ENCODE peak calls at places on chromosomes 12 and 14, in six cellular contexts. P is heart left ventricle, H is left ventricle myocardium inferior, Q is suprapubic skin, N is aorta, U is GM23248. K is an unnamed sample.
A peak's percentile ranks its signal among the peaks of the same experiment; 100 is the strongest.

GRCh38 chr14:106069786-106070185 is 543.4 kb downstream of the TMEM121 start:
- DNase-seq in P (no peak), Q (no peak), N (no peak), U (no peak), H (no peak), K (no peak)

GRCh38 chr12:51368640-51369517 is 22.3 kb downstream of the GALNT6 start:
- DNase-seq in U (no peak), H (no peak), Q (no peak), P (peak; percentile 35), N (no peak), K (peak; percentile 82)

GRCh38 chr14:70398706-70399431 is 18.0 kb downstream of the SYNJ2BP start:
- DNase-seq in Q (no peak), N (peak; percentile 73), P (no peak), U (no peak), H (no peak), K (no peak)

GRCh38 chr12:47774664-47775063 is 1.6 kb downstream of the SLC48A1 start:
- DNase-seq in Q (no peak), P (no peak), N (no peak), U (no peak), H (no peak), K (no peak)

GRCh38 chr14:31935406-31935805 is 141.7 kb upstream of the ARHGAP5 start:
- DNase-seq in N (no peak), Q (no peak), U (no peak), P (no peak), H (no peak), K (no peak)

GRCh38 chr12:96578526-96579125 is 89.2 kb downstream of the CFAP54 start:
- DNase-seq in Q (no peak), H (no peak), N (no peak), U (peak; percentile 80), P (no peak), K (no peak)

GRCh38 chr12:131275824-131276223 is 322.1 kb downstream of the ADGRD1 start:
- DNase-seq in P (peak; percentile 11), H (peak; percentile 6), Q (no peak), U (no peak), N (peak; percentile 36), K (no peak)

GRCh38 chr12:69007858-69008314 is 74.9 kb upstream of the CPM start:
- DNase-seq in N (no peak), H (no peak), Q (no peak), U (peak; percentile 23), P (no peak), K (no peak)

GRCh38 chr14:79659995-79660975 is 551.0 kb downstream of the DIO2 start:
- DNase-seq in Q (no peak), U (no peak), P (no peak), H (no peak), N (no peak), K (no peak)

GRCh38 chr12:30694412-30694955 is 1.2 kb downstream of the IPO8 start:
- DNase-seq in H (no peak), P (no peak), N (no peak), U (peak; percentile 30), Q (no peak), K (no peak)

GRCh38 chr12:2311001-2311778 is 258.4 kb downstream of the CACNA1C start:
- DNase-seq in U (peak; percentile 86), P (no peak), H (no peak), N (no peak), Q (no peak), K (no peak)

GRCh38 chr14:61517861-61518802 is 177.2 kb upstream of the HIF1A start:
- DNase-seq in U (no peak), P (no peak), Q (no peak), N (no peak), H (no peak), K (no peak)

GRCh38 chr12:53425515-53426150 is 2.0 kb downstream of the AMHR2 start:
- DNase-seq in U (no peak), H (no peak), N (peak; percentile 52), P (no peak), Q (no peak), K (no peak)

GRCh38 chr12:104604995-104605675 is 148.4 kb downstream of the CHST11 start:
- DNase-seq in N (peak; percentile 79), P (peak; percentile 38), U (peak; percentile 80), Q (peak; percentile 81), H (no peak), K (no peak)

GRCh38 chr14:31968107-31968810 is 108.8 kb upstream of the ARHGAP5 start:
- DNase-seq in H (no peak), N (no peak), Q (no peak), U (peak; percentile 72), P (no peak), K (no peak)

GRCh38 chr12:4867384-4867783 is 42.3 kb upstream of the KCNA1 start:
- DNase-seq in N (no peak), P (no peak), Q (no peak), U (no peak), H (no peak), K (no peak)

GRCh38 chr14:57833304-57833703 is 32.6 kb downstream of the SLC35F4 start:
- DNase-seq in H (no peak), Q (no peak), P (peak; percentile 40), U (peak; percentile 97), N (no peak), K (no peak)

GRCh38 chr12:27293463-27293862 is 39.2 kb upstream of the BMAL2 start:
- DNase-seq in N (no peak), Q (no peak), P (no peak), U (no peak), H (peak; percentile 27), K (no peak)

GRCh38 chr12:11553871-11554533 is 95.5 kb upstream of the ETV6 start:
- DNase-seq in U (peak; percentile 76), N (no peak), H (no peak), P (no peak), Q (no peak), K (no peak)

GRCh38 chr12:6752181-6752930 is 585 bp downstream of the MLF2 start:
- DNase-seq in N (peak; percentile 83), Q (peak; percentile 83), H (peak; percentile 55), U (peak; percentile 83), P (peak; percentile 73), K (no peak)

GRCh38 chr12:67843257-67843656 is 146.0 kb upstream of the IFNG-AS1 start:
- DNase-seq in Q (no peak), P (no peak), U (no peak), N (no peak), H (no peak), K (no peak)

GRCh38 chr14:35470775-35471174 is 63.2 kb upstream of the INSM2 start:
- DNase-seq in P (no peak), H (no peak), N (no peak), Q (no peak), U (peak; percentile 30), K (no peak)

GRCh38 chr12:128336506-128336905 is 69.5 kb downstream of the TMEM132C start:
- DNase-seq in H (no peak), Q (no peak), N (no peak), U (no peak), P (no peak), K (no peak)

GRCh38 chr12:49518914-49519573 is 19.8 kb upstream of the KCNH3 start:
- DNase-seq in U (peak; percentile 77), Q (no peak), H (no peak), N (no peak), P (no peak), K (no peak)

GRCh38 chr12:1946311-1946710 is 27.9 kb upstream of the CACNA2D4 start:
- DNase-seq in P (no peak), U (no peak), N (no peak), Q (no peak), H (no peak), K (no peak)

GRCh38 chr14:103315941-103316340 is 18.1 kb upstream of the EIF5 start:
- DNase-seq in Q (no peak), N (no peak), U (no peak), P (no peak), H (no peak), K (no peak)
- H3K27ac ChIP-seq in Q (no peak overlapping the region), N (no peak overlapping the region), U (no peak overlapping the region), P (no peak overlapping the region), H (no peak overlapping the region), K (peak overlapping the region; percentile 20)

DNA sequence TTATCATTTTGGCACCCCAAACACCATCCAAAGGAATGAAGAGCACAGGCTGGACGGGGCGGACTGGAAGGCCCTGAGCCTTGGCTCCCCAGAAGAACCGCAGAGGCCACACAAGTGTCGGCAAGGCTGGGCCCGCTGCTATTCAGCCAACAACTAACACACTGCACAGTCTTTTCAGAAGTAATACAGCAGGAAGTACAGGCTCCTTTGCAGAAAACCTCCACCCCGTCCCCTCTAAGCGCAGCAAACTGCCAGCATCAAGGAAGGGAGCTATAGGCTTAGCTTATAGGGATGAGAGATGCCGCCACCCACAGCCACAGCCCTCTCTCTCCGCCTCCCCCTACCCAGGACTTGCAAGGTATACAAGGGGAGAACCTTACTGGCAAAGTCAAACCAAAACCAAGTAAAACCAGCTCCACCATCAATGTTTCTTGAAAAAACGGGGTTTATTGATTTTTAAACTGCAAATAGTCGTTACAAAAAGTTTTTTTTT is 5.6 kb downstream of the ZFP36L1 start:
- DNase-seq in P (peak; percentile 34), H (no peak), U (peak; percentile 71), Q (peak; percentile 77), N (no peak), K (no peak)
- H3K4me3 ChIP-seq in P (no peak overlapping the region), H (peak overlapping the region; percentile 96), U (peak overlapping the region; percentile 80), Q (peak overlapping the region; percentile 66), N (no peak overlapping the region), K (peak overlapping the region; percentile 78)

DNA sequence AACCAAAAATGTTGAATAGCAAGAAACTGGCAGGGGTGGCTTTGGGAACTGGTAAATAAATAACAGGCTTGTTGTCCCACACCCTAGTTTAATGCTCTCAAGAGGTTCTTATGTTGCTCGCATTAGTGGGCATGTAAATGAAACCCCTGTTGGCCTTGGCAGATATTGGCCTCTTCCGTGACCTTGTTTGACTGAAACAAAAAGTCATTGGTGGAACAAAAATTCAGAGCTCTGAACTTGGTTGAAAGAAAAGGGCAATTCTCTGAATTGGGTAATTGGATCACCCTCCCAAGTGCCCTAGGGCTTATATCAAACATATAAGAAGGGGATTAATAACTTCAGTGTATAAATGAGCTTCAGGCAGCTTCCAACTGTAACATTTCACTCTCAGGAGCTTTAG is 426.2 kb downstream of the ZFP36L1 start:
- DNase-seq in P (no peak), Q (no peak), U (no peak), N (no peak), H (no peak), K (no peak)
- H3K27ac ChIP-seq in P (peak overlapping the region; percentile 10), Q (no peak overlapping the region), U (no peak overlapping the region), N (no peak overlapping the region), H (peak overlapping the region; percentile 36), K (no peak overlapping the region)

DNA sequence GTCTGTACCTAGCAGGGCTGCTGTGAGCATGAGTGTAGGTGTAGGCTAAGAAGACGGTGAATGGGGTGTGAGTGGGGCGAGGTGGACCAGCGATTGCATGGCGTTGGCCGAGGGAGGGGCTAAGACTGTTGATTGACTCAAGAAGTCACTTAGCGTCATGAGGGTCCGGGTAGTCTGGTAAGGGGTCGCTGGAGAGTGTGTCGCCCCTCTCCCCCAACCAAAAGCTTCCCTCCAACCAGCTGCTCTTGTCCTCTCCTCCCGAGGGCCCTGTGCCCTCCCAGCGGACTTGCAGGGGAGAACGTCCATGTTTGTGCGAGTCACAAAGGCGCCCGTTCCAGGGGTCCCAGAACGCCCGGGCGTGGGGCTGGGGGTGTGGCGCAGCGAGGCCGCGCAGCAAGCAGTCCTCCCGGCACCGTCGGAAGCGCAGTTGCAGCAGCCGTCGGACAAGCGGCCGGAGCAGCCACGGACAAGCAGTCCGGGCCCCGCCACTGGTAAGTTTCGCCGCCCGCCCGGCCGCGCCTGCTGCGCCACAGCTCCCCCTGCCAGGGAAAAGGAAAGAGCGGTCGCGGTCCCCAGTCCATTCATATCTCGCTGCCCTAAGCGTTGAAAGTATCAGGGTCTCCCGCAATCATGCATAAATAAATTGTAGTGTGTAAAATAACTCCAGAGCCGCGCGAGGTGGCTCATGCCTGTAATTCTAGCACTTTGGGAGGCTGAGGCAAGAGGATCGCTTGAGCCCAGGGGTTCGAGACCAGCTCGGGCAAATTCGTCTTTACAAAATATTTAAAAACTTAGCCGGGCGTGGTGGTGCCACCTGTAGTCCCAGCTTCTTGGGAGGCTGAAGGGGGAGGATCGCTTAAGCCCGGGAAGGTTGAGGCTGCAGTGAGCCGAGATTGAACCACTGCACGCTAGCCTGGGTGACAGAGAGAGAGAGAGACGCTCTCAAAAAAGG is at the start of gene CCDC63:
- DNase-seq in N (peak; percentile 88), P (peak; percentile 62), H (peak; percentile 66), U (peak; percentile 60), Q (peak; percentile 82), K (peak; percentile 89)
- H3K4me3 ChIP-seq in N (no peak within 1 kb of the TSS), P (no peak within 1 kb of the TSS), H (peak within 1 kb of the TSS; percentile 55), U (peak within 1 kb of the TSS; percentile 1), Q (peak within 1 kb of the TSS; percentile 18), K (no peak within 1 kb of the TSS)